ENCODE peak calls at places on chromosomes 16 and 17, in eight cellular contexts. One of them, this sample, is unnamed.

GRCh38 chr16:50282010-50282538 is 15.7 kb downstream of the ADCY7 start:
- DNase-seq in M059J: no peak
- DNase-seq in lower leg skin: peak; percentile 93
- DNase-seq in Caki2: no peak
- DNase-seq in stimulated activated CD4-positive, alpha-beta T cell treated with anti-CD3 and anti-CD28 coated beads, TNF-alpha, amount 100 ng/mL, for 1 hour: no peak
- DNase-seq in germinal center: peak; percentile 86
- DNase-seq in hippocampal formation: no peak
- DNase-seq in mucosa of descending colon: peak; percentile 75
- DNase-seq in this sample: no peak

GRCh38 chr17:51362818-51363598 is 102.7 kb downstream of the UTP18 start:
- DNase-seq in mucosa of descending colon: no peak
- DNase-seq in lower leg skin: no peak
- DNase-seq in germinal center: no peak
- DNase-seq in Caki2: no peak
- DNase-seq in M059J: no peak
- DNase-seq in hippocampal formation: peak; percentile 44
- DNase-seq in stimulated activated CD4-positive, alpha-beta T cell treated with anti-CD3 and anti-CD28 coated beads, TNF-alpha, amount 100 ng/mL, for 1 hour: no peak
- DNase-seq in this sample: peak; percentile 57

GRCh38 chr17:81457917-81458555 is 54.6 kb downstream of the ACTG1 start:
- DNase-seq in mucosa of descending colon: no peak
- DNase-seq in M059J: no peak
- DNase-seq in lower leg skin: no peak
- DNase-seq in Caki2: no peak
- DNase-seq in germinal center: no peak
- DNase-seq in hippocampal formation: no peak
- DNase-seq in stimulated activated CD4-positive, alpha-beta T cell treated with anti-CD3 and anti-CD28 coated beads, TNF-alpha, amount 100 ng/mL, for 1 hour: no peak
- DNase-seq in this sample: no peak

GRCh38 chr17:77528516-77529327 is 388.0 kb downstream of the SEC14L1 start:
- DNase-seq in mucosa of descending colon: no peak
- DNase-seq in hippocampal formation: no peak
- DNase-seq in M059J: no peak
- DNase-seq in germinal center: no peak
- DNase-seq in lower leg skin: no peak
- DNase-seq in Caki2: no peak
- DNase-seq in stimulated activated CD4-positive, alpha-beta T cell treated with anti-CD3 and anti-CD28 coated beads, TNF-alpha, amount 100 ng/mL, for 1 hour: no peak
- DNase-seq in this sample: no peak

GRCh38 chr17:17448076-17448475 is 28.7 kb upstream of the MED9 start:
- DNase-seq in germinal center: no peak
- DNase-seq in M059J: no peak
- DNase-seq in lower leg skin: peak; percentile 45
- DNase-seq in hippocampal formation: no peak
- DNase-seq in stimulated activated CD4-positive, alpha-beta T cell treated with anti-CD3 and anti-CD28 coated beads, TNF-alpha, amount 100 ng/mL, for 1 hour: no peak
- DNase-seq in mucosa of descending colon: no peak
- DNase-seq in Caki2: peak; percentile 77
- DNase-seq in this sample: peak; percentile 84

GRCh38 chr17:17917394-17917793 is 54.8 kb downstream of the TOM1L2 start:
- DNase-seq in mucosa of descending colon: no peak
- DNase-seq in lower leg skin: no peak
- DNase-seq in M059J: no peak
- DNase-seq in Caki2: no peak
- DNase-seq in hippocampal formation: no peak
- DNase-seq in germinal center: no peak
- DNase-seq in stimulated activated CD4-positive, alpha-beta T cell treated with anti-CD3 and anti-CD28 coated beads, TNF-alpha, amount 100 ng/mL, for 1 hour: no peak
- DNase-seq in this sample: no peak

GRCh38 chr17:20074489-20074888 is 65.3 kb downstream of the SPECC1 start:
- DNase-seq in germinal center: no peak
- DNase-seq in stimulated activated CD4-positive, alpha-beta T cell treated with anti-CD3 and anti-CD28 coated beads, TNF-alpha, amount 100 ng/mL, for 1 hour: no peak
- DNase-seq in Caki2: no peak
- DNase-seq in hippocampal formation: peak; percentile 34
- DNase-seq in mucosa of descending colon: no peak
- DNase-seq in lower leg skin: no peak
- DNase-seq in M059J: no peak
- DNase-seq in this sample: no peak

GRCh38 chr17:78999947-79000395 is 9.6 kb downstream of the CANT1 start:
- DNase-seq in hippocampal formation: no peak
- DNase-seq in Caki2: no peak
- DNase-seq in mucosa of descending colon: no peak
- DNase-seq in stimulated activated CD4-positive, alpha-beta T cell treated with anti-CD3 and anti-CD28 coated beads, TNF-alpha, amount 100 ng/mL, for 1 hour: no peak
- DNase-seq in M059J: no peak
- DNase-seq in lower leg skin: peak; percentile 73
- DNase-seq in germinal center: no peak
- DNase-seq in this sample: no peak

GRCh38 chr16:14252860-14253259 is 181.7 kb downstream of the MRTFB start:
- DNase-seq in mucosa of descending colon: no peak
- DNase-seq in germinal center: no peak
- DNase-seq in lower leg skin: no peak
- DNase-seq in M059J: no peak
- DNase-seq in Caki2: no peak
- DNase-seq in hippocampal formation: no peak
- DNase-seq in stimulated activated CD4-positive, alpha-beta T cell treated with anti-CD3 and anti-CD28 coated beads, TNF-alpha, amount 100 ng/mL, for 1 hour: no peak
- DNase-seq in this sample: no peak

GRCh38 chr17:45227631-45228120 is 6.0 kb downstream of the FMNL1 start:
- DNase-seq in Caki2: no peak
- DNase-seq in lower leg skin: no peak
- DNase-seq in M059J: no peak
- DNase-seq in mucosa of descending colon: no peak
- DNase-seq in stimulated activated CD4-positive, alpha-beta T cell treated with anti-CD3 and anti-CD28 coated beads, TNF-alpha, amount 100 ng/mL, for 1 hour: no peak
- DNase-seq in germinal center: no peak
- DNase-seq in hippocampal formation: no peak
- DNase-seq in this sample: no peak

GRCh38 chr16:85969159-85969558 is 70.2 kb downstream of the IRF8 start:
- DNase-seq in stimulated activated CD4-positive, alpha-beta T cell treated with anti-CD3 and anti-CD28 coated beads, TNF-alpha, amount 100 ng/mL, for 1 hour: no peak
- DNase-seq in mucosa of descending colon: no peak
- DNase-seq in Caki2: peak; percentile 14
- DNase-seq in germinal center: no peak
- DNase-seq in M059J: peak; percentile 77
- DNase-seq in hippocampal formation: no peak
- DNase-seq in lower leg skin: no peak
- DNase-seq in this sample: peak; percentile 32

GRCh38 chr16:48099455-48099854 is 56.3 kb downstream of the ABCC12 start:
- DNase-seq in mucosa of descending colon: no peak
- DNase-seq in lower leg skin: no peak
- DNase-seq in stimulated activated CD4-positive, alpha-beta T cell treated with anti-CD3 and anti-CD28 coated beads, TNF-alpha, amount 100 ng/mL, for 1 hour: no peak
- DNase-seq in hippocampal formation: no peak
- DNase-seq in Caki2: no peak
- DNase-seq in germinal center: no peak
- DNase-seq in M059J: no peak
- DNase-seq in this sample: no peak

GRCh38 chr17:46964315-46965265 is 14.5 kb downstream of the RPRML start:
- DNase-seq in mucosa of descending colon: peak; percentile 37
- DNase-seq in stimulated activated CD4-positive, alpha-beta T cell treated with anti-CD3 and anti-CD28 coated beads, TNF-alpha, amount 100 ng/mL, for 1 hour: no peak
- DNase-seq in hippocampal formation: no peak
- DNase-seq in lower leg skin: no peak
- DNase-seq in M059J: no peak
- DNase-seq in germinal center: no peak
- DNase-seq in Caki2: peak; percentile 37
- DNase-seq in this sample: no peak

GRCh38 chr17:77148109-77148958 is 7.6 kb downstream of the SEC14L1 start:
- DNase-seq in M059J: no peak
- DNase-seq in lower leg skin: no peak
- DNase-seq in hippocampal formation: no peak
- DNase-seq in germinal center: no peak
- DNase-seq in stimulated activated CD4-positive, alpha-beta T cell treated with anti-CD3 and anti-CD28 coated beads, TNF-alpha, amount 100 ng/mL, for 1 hour: no peak
- DNase-seq in mucosa of descending colon: no peak
- DNase-seq in Caki2: no peak
- DNase-seq in this sample: no peak

GRCh38 chr16:53745753-53746258 is 41.9 kb downstream of the FTO start:
- DNase-seq in mucosa of descending colon: no peak
- DNase-seq in stimulated activated CD4-positive, alpha-beta T cell treated with anti-CD3 and anti-CD28 coated beads, TNF-alpha, amount 100 ng/mL, for 1 hour: no peak
- DNase-seq in lower leg skin: no peak
- DNase-seq in germinal center: no peak
- DNase-seq in Caki2: peak; percentile 94
- DNase-seq in hippocampal formation: no peak
- DNase-seq in M059J: peak; percentile 86
- DNase-seq in this sample: peak; percentile 93

This sample was measured in kidney tubule cell.